ENCODE peak calls at places on chromosomes 4 and X, in five cellular contexts. T is upper lobe of left lung, L is PC-3, F is cardiac muscle cell, N is pancreas. Z is an unnamed sample.
A peak's percentile ranks its signal among the peaks of the same experiment; 100 is the strongest.

GRCh38 chrX:55908685-55909212 is 191.2 kb downstream of the RRAGB start:
- DNase-seq in T (peak; percentile 58), L (peak; percentile 52), F (peak; percentile 35), N (peak; percentile 15), Z (peak; percentile 44)

GRCh38 chrX:41667631-41668030 is 21.1 kb upstream of the GPR34 start:
- DNase-seq in T (no peak), L (peak; percentile 43), F (no peak), N (no peak), Z (no peak)

GRCh38 chr4:53050361-53050774 is 188.3 kb downstream of the RASL11B start:
- DNase-seq in T (no peak), L (no peak), F (no peak), N (no peak), Z (no peak)

GRCh38 chr4:14841801-14842748 is 160.2 kb upstream of the CPEB2 start:
- DNase-seq in T (peak; percentile 37), L (peak; percentile 72), F (no peak), N (no peak), Z (no peak)

GRCh38 chr4:152321408-152321807 is 214.5 kb downstream of the FBXW7 start:
- DNase-seq in T (no peak), L (no peak), F (no peak), N (no peak), Z (no peak)

GRCh38 chr4:153747406-153747805 is 12.4 kb downstream of the RNF175 start:
- DNase-seq in T (no peak), L (no peak), F (no peak), N (no peak), Z (no peak)

GRCh38 chrX:39527045-39527444 is 570.7 kb downstream of the BCOR start:
- DNase-seq in T (no peak), L (no peak), F (no peak), N (no peak), Z (no peak)

GRCh38 chrX:134782796-134783195 is 124.5 kb upstream of the PLAC1 start:
- DNase-seq in T (no peak), L (peak; percentile 72), F (peak; percentile 58), N (no peak), Z (peak; percentile 9)

GRCh38 chr4:75497133-75497532 is 17.1 kb downstream of the RCHY1 start:
- DNase-seq in T (no peak), L (peak; percentile 14), F (no peak), N (no peak), Z (no peak)

GRCh38 chr4:53956053-53956452 is 108.4 kb downstream of the CHIC2 start:
- DNase-seq in T (no peak), L (no peak), F (no peak), N (no peak), Z (no peak)

GRCh38 chr4:182126567-182126966 is 116.6 kb upstream of the TENM3 start:
- DNase-seq in T (no peak), L (no peak), F (no peak), N (no peak), Z (no peak)

GRCh38 chr4:34636623-34637022 is 1607.7 kb downstream of the ARAP2 start:
- DNase-seq in T (no peak), L (no peak), F (no peak), N (no peak), Z (no peak)

GRCh38 chr4:6443035-6444023 is 29.1 kb downstream of the PPP2R2C start:
- DNase-seq in T (no peak), L (peak; percentile 17), F (no peak), N (no peak), Z (no peak)

GRCh38 chrX:131331152-131331551 is 42.0 kb upstream of the IGSF1 start:
- DNase-seq in T (no peak), L (no peak), F (no peak), N (no peak), Z (no peak)

GRCh38 chrX:2697306-2697705 is 6.2 kb downstream of the CD99 start:
- DNase-seq in T (no peak), L (peak; percentile 59), F (no peak), N (no peak), Z (no peak)

GRCh38 chrX:136199365-136199764 is 51.8 kb downstream of the MAP7D3 start:
- DNase-seq in T (no peak), L (no peak), F (no peak), N (no peak), Z (no peak)

GRCh38 chr4:147769386-147769785 is 37.5 kb downstream of the ARHGAP10 start:
- DNase-seq in T (no peak), L (peak; percentile 22), F (no peak), N (no peak), Z (no peak)

GRCh38 chrX:133373366-133374079 is 41.8 kb downstream of the GPC4 start:
- DNase-seq in T (no peak), L (no peak), F (no peak), N (peak; percentile 41), Z (peak; percentile 28)

GRCh38 chr4:141131738-141132688 is 1.3 kb downstream of the RNF150 start:
- DNase-seq in T (peak; percentile 79), L (no peak), F (peak; percentile 53), N (peak; percentile 15), Z (no peak)

GRCh38 chr4:56907009-56907408 is 691 bp upstream of the REST start:
- DNase-seq in T (no peak), L (no peak), F (peak; percentile 21), N (peak; percentile 24), Z (no peak)

GRCh38 chr4:52925531-52925968 is 63.4 kb downstream of the RASL11B start:
- DNase-seq in T (no peak), L (no peak), F (peak; percentile 37), N (no peak), Z (no peak)

GRCh38 chrX:115023139-115023538 is 5.7 kb upstream of the IL13RA2 start:
- DNase-seq in T (no peak), L (peak; percentile 93), F (no peak), N (no peak), Z (no peak)

GRCh38 chrX:68234171-68234910 is 199.0 kb downstream of the OPHN1 start:
- DNase-seq in T (no peak), L (no peak), F (peak; percentile 53), N (no peak), Z (no peak)

GRCh38 chr4:163495900-163496299 is 1.4 kb downstream of the TMA16 start:
- DNase-seq in T (no peak), L (no peak), F (no peak), N (no peak), Z (peak; percentile 68)

GRCh38 chr4:149836546-149836945 is 20.9 kb upstream of the IQCM start:
- DNase-seq in T (no peak), L (no peak), F (no peak), N (no peak), Z (no peak)

GRCh38 chr4:128322311-128322710 is 34.7 kb upstream of the PGRMC2 start:
- DNase-seq in T (no peak), L (peak; percentile 78), F (no peak), N (no peak), Z (no peak)

DNA sequence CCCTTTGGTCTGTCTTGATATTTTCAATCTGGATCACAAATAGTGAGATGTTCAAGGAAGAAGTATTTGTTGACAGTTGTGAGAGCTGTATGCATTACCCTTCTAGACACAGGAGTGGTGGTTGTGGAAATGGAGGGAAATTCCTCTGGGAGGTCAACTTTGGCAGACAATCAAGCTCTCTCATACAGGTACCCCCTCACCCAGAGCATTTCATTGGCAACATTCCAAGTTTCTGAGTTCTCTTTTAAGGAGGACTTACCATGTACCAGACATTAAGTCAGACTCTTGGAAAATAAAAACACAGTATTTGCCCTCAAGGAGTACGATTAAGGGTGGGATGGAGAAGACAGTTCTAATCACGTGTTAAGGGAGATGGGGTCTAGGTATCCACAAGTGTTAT is 45.3 kb downstream of the KLHL15 start:
- DNase-seq in T (no peak), L (no peak), F (peak; percentile 27), N (no peak), Z (no peak)
- H3K4me3 ChIP-seq in T (no peak overlapping the region), L (no peak overlapping the region), F (no peak overlapping the region), N (no peak overlapping the region), Z (no peak overlapping the region)

GRCh38 chr4:186481998-186482790 is 73.2 kb downstream of the MTNR1A start:
- DNase-seq in T (no peak), L (no peak), F (no peak), N (no peak), Z (no peak)

GRCh38 chr4:186485621-186486062 is 69.7 kb downstream of the MTNR1A start:
- DNase-seq in T (peak; percentile 59), L (peak; percentile 11), F (peak; percentile 24), N (no peak), Z (no peak)

GRCh38 chr4:186483656-186484055 is 71.7 kb downstream of the MTNR1A start:
- DNase-seq in T (peak; percentile 50), L (no peak), F (no peak), N (no peak), Z (no peak)

GRCh38 chr4:186487726-186488125 is 67.6 kb downstream of the MTNR1A start:
- DNase-seq in T (no peak), L (no peak), F (no peak), N (no peak), Z (no peak)

GRCh38 chr4:186486172-186486571 is 69.2 kb downstream of the MTNR1A start:
- DNase-seq in T (peak; percentile 66), L (no peak), F (peak; percentile 4), N (no peak), Z (no peak)
- H3K4me3 ChIP-seq in T (no peak overlapping the region), L (peak overlapping the region; percentile 63), F (no peak overlapping the region), N (no peak overlapping the region), Z (no peak overlapping the region)

GRCh38 chrX:10519761-10520160 is 100.6 kb downstream of the MID1 start:
- DNase-seq in T (no peak), L (no peak), F (no peak), N (no peak), Z (no peak)

GRCh38 chrX:10516781-10517322 is 103.5 kb downstream of the MID1 start:
- DNase-seq in T (no peak), L (no peak), F (no peak), N (no peak), Z (no peak)

GRCh38 chrX:10519278-10519677 is 101.1 kb downstream of the MID1 start:
- DNase-seq in T (no peak), L (no peak), F (no peak), N (no peak), Z (no peak)

GRCh38 chrX:10514891-10515290 is 105.5 kb downstream of the MID1 start:
- DNase-seq in T (no peak), L (no peak), F (no peak), N (no peak), Z (no peak)

GRCh38 chrX:10518073-10518472 is 102.3 kb downstream of the MID1 start:
- DNase-seq in T (no peak), L (no peak), F (no peak), N (no peak), Z (no peak)
- H3K4me3 ChIP-seq in T (no peak overlapping the region), L (no peak overlapping the region), F (no peak overlapping the region), N (no peak overlapping the region), Z (no peak overlapping the region)

DNA sequence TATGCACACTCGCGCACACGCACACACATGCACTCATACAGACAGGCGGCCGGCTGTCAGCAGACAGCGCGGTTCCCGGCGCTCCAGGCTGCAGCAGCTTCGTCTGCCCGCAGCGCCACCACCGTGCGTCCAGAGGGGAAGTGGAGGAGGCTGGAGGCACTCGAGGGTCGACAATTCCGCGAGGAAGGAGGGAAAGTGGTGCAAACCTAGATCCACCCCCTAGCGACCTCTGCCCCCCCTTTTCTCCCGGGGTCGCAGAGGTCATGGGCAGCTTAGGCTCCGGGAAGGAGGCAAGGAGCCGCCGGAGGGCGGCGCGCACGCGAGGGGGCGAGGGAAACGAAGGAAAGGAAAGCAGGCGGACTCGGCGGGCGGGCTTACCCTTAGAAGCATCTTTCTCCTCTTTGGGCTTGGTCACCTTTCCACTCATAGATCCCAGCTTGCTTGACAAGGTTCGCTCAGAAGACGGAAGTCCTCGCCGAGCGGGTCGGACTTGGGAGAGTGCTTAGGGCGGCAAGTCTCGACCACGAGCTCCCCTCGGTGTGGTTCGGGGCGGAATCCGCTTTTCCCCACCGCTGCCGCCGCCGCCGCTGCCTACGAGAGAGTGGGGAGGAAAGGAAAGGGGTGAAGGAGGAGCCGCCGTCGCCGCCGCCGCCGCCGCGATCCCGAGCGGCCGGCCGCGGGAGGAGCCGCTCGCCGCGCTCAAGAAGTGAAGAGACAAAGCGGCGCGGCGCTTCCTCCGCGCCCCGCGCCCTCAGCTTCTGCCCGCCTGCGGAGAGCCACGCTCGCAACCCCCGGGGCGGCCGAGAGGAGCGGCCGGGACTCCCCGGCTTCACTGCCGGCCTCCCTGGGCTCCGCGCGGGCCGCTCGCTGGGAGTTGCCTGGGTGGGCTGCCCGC is 326.6 kb upstream of the F9 start:
- DNase-seq in T (peak; percentile 77), L (peak; percentile 26), F (peak; percentile 44), N (no peak), Z (peak; percentile 9)
- H3K4me3 ChIP-seq in T (no peak overlapping the region), L (peak overlapping the region; percentile 75), F (peak overlapping the region; percentile 59), N (peak overlapping the region; percentile 51), Z (peak overlapping the region; percentile 44)

Z was measured in GM12865.